ENCODE peak calls at places on chromosome 20, in nine cellular contexts. J is stimulated activated CD8-positive, alpha-beta memory T cell treated with anti-CD3 and anti-CD28 coated beads, Interleukin-2, amount 100 ng/mL, for 1 hour; K is COR-L47; W is fibroblast of lung; L is bronchial epithelial cell; A is stimulated activated CD4-positive, alpha-beta T cell treated with anti-CD3 and anti-CD28 coated beads, Interleukin-4, amount 100 ng/mL, for 48 hours; I is CD4-positive, alpha-beta T cell; H is cardiac muscle cell; S is HS-5. V is an unnamed sample.

GRCh38 chr20:23019403-23019802 is 15.7 kb upstream of the SSTR4 start:
- DNase-seq in J (no peak), K (no peak), W (no peak), L (no peak), A (no peak), I (no peak), H (no peak), S (no peak), V (no peak)

GRCh38 chr20:23234311-23235078 is 116.1 kb upstream of the NXT1 start:
- DNase-seq in J (no peak), K (no peak), W (peak; percentile 82), L (no peak), A (no peak), I (no peak), H (no peak), S (no peak), V (no peak)

GRCh38 chr20:62117658-62118057 is 4.6 kb upstream of the LSM14B start:
- DNase-seq in J (peak; percentile 58), K (no peak), W (no peak), L (no peak), A (no peak), I (peak; percentile 62), H (peak; percentile 31), S (no peak), V (no peak)

GRCh38 chr20:40773376-40773775 is 84.3 kb upstream of the MAFB start:
- DNase-seq in J (no peak), K (no peak), W (no peak), L (no peak), A (no peak), I (no peak), H (no peak), S (no peak), V (no peak)

GRCh38 chr20:36116813-36117441 is 37.6 kb upstream of the EPB41L1 start:
- DNase-seq in J (no peak), K (no peak), W (peak; percentile 35), L (peak; percentile 23), A (no peak), I (no peak), H (no peak), S (peak; percentile 87), V (no peak)

GRCh38 chr20:7294816-7295360 is 527.4 kb downstream of the BMP2 start:
- DNase-seq in J (no peak), K (no peak), W (no peak), L (peak; percentile 76), A (no peak), I (no peak), H (no peak), S (no peak), V (no peak)

GRCh38 chr20:53870426-53871199 is 199.8 kb downstream of the BCAS1 start:
- DNase-seq in J (no peak), K (no peak), W (no peak), L (no peak), A (no peak), I (no peak), H (no peak), S (no peak), V (no peak)

GRCh38 chr20:24332956-24333355 is 136.5 kb upstream of the SYNDIG1 start:
- DNase-seq in J (no peak), K (no peak), W (no peak), L (peak; percentile 90), A (no peak), I (no peak), H (no peak), S (no peak), V (no peak)

GRCh38 chr20:1651268-1651667 is 6.3 kb downstream of the SIRPG start:
- DNase-seq in J (no peak), K (no peak), W (no peak), L (no peak), A (no peak), I (no peak), H (no peak), S (no peak), V (no peak)

GRCh38 chr20:51366155-51366886 is 176.2 kb downstream of the NFATC2 start:
- DNase-seq in J (no peak), K (no peak), W (peak; percentile 99), L (peak; percentile 95), A (no peak), I (no peak), H (no peak), S (peak; percentile 100), V (no peak)

GRCh38 chr20:34971038-34971872 is 15.6 kb downstream of the MYH7B start:
- DNase-seq in J (no peak), K (no peak), W (no peak), L (no peak), A (no peak), I (no peak), H (no peak), S (no peak), V (no peak)

GRCh38 chr20:21102252-21102609 is 3.9 kb downstream of the LINC00237 start:
- DNase-seq in J (no peak), K (no peak), W (no peak), L (no peak), A (no peak), I (no peak), H (no peak), S (no peak), V (no peak)

GRCh38 chr20:48723308-48724264 is 104.2 kb downstream of the PREX1 start:
- DNase-seq in J (no peak), K (peak; percentile 36), W (peak; percentile 80), L (no peak), A (no peak), I (no peak), H (no peak), S (no peak), V (no peak)

GRCh38 chr20:2872304-2873009 is 824 bp upstream of the PTPRA start:
- DNase-seq in J (peak; percentile 36), K (peak; percentile 50), W (peak; percentile 60), L (peak; percentile 43), A (peak; percentile 73), I (peak; percentile 69), H (peak; percentile 61), S (no peak), V (peak; percentile 61)

GRCh38 chr20:13284830-13285229 is 63.8 kb downstream of the ISM1 start:
- DNase-seq in J (no peak), K (no peak), W (no peak), L (peak; percentile 64), A (no peak), I (no peak), H (no peak), S (no peak), V (no peak)

GRCh38 chr20:59784365-59785117 is 148.9 kb downstream of the SYCP2 start:
- DNase-seq in J (no peak), K (no peak), W (no peak), L (no peak), A (no peak), I (no peak), H (no peak), S (no peak), V (no peak)